ENCODE peak calls at places on chromosomes 5 and 9, in five cellular contexts. W is sigmoid colon, I is esophagus muscularis mucosa, G is breast epithelium, P is upper lobe of left lung. N is an unnamed sample.

GRCh38 chr9:133331221-133331620 is 4.8 kb downstream of the SURF6 start:
- DNase-seq in G (no peak), P (peak; percentile 59), I (no peak), W (peak; percentile 52), N (no peak)

GRCh38 chr5:68924490-68925145 is 169.2 kb upstream of the SLC30A5 start:
- DNase-seq in P (no peak), I (peak; percentile 60), G (peak; percentile 72), W (no peak), N (no peak)

GRCh38 chr9:101486693-101487442 is 46.8 kb upstream of the RNF20 start:
- DNase-seq in W (peak; percentile 67), G (no peak), I (no peak), P (peak; percentile 90), N (no peak)

GRCh38 chr9:77455312-77455927 is 192.7 kb downstream of the GNA14 start:
- DNase-seq in G (no peak), P (no peak), I (no peak), W (no peak), N (no peak)

GRCh38 chr5:176889321-176890280 is 9.5 kb downstream of the HK3 start:
- DNase-seq in I (no peak), G (no peak), P (peak; percentile 52), W (peak; percentile 61), N (no peak)

GRCh38 chr5:91283326-91283725 is 99.8 kb downstream of the ARRDC3 start:
- DNase-seq in W (no peak), I (no peak), G (no peak), P (no peak), N (no peak)

GRCh38 chr9:18260527-18260926 is 213.4 kb upstream of the ADAMTSL1 start:
- DNase-seq in G (peak; percentile 37), P (no peak), I (no peak), W (peak; percentile 73), N (no peak)

GRCh38 chr5:32512916-32513315 is 68.4 kb upstream of the ZFR start:
- DNase-seq in G (no peak), I (no peak), W (no peak), P (no peak), N (no peak)

GRCh38 chr5:52007230-52007858 is 624.1 kb downstream of the ISL1 start:
- DNase-seq in P (no peak), G (no peak), W (no peak), I (no peak), N (peak; percentile 58)

GRCh38 chr9:77926314-77926959 is 105.2 kb downstream of the GNAQ start:
- DNase-seq in I (no peak), P (no peak), W (no peak), G (no peak), N (no peak)

GRCh38 chr9:2853517-2853916 is 9.6 kb upstream of the PUM3 start:
- DNase-seq in P (no peak), G (no peak), W (no peak), I (no peak), N (no peak)

GRCh38 chr5:54718647-54719046 is 201.1 kb downstream of the SNX18 start:
- DNase-seq in I (peak; percentile 92), G (peak; percentile 55), P (no peak), W (no peak), N (no peak)

GRCh38 chr5:157390179-157390923 is 69.7 kb upstream of the NIPAL4 start:
- DNase-seq in W (no peak), I (peak; percentile 91), P (no peak), G (peak; percentile 71), N (no peak)

GRCh38 chr9:110015759-110016158 is 192.2 kb downstream of the C9orf152 start:
- DNase-seq in I (no peak), P (no peak), W (no peak), G (no peak), N (no peak)

GRCh38 chr9:81719972-81720371 is 30.6 kb upstream of the TLE1 start:
- DNase-seq in P (no peak), W (no peak), G (no peak), I (no peak), N (no peak)

GRCh38 chr9:99296375-99296951 is 74.4 kb downstream of the SEC61B start:
- DNase-seq in W (peak; percentile 67), I (peak; percentile 90), G (no peak), P (peak; percentile 82), N (no peak)

GRCh38 chr9:129414377-129415021 is 206.4 kb downstream of the C9orf50 start:
- DNase-seq in G (peak; percentile 49), P (peak; percentile 82), W (peak; percentile 82), I (no peak), N (no peak)

GRCh38 chr9:72509635-72510034 is 11.8 kb upstream of the TMC1 start:
- DNase-seq in P (no peak), W (no peak), I (no peak), G (no peak), N (no peak)

GRCh38 chr9:101333490-101333889 is 51.3 kb downstream of the BAAT start:
- DNase-seq in P (no peak), W (no peak), I (no peak), G (no peak), N (no peak)

GRCh38 chr5:36444582-36444999 is 142.9 kb upstream of the RANBP3L start:
- DNase-seq in W (no peak), G (peak; percentile 44), P (no peak), I (no peak), N (no peak)

GRCh38 chr9:93071464-93071863 is 13.0 kb downstream of the SUSD3 start:
- DNase-seq in G (no peak), I (no peak), P (no peak), W (no peak), N (no peak)

GRCh38 chr5:44953078-44953477 is 144.3 kb downstream of the MRPS30 start:
- DNase-seq in I (no peak), G (no peak), W (no peak), P (no peak), N (no peak)

GRCh38 chr9:137084526-137084925 is 2.3 kb upstream of the MAN1B1 start:
- DNase-seq in G (no peak), P (no peak), W (peak; percentile 63), I (no peak), N (no peak)

DNA sequence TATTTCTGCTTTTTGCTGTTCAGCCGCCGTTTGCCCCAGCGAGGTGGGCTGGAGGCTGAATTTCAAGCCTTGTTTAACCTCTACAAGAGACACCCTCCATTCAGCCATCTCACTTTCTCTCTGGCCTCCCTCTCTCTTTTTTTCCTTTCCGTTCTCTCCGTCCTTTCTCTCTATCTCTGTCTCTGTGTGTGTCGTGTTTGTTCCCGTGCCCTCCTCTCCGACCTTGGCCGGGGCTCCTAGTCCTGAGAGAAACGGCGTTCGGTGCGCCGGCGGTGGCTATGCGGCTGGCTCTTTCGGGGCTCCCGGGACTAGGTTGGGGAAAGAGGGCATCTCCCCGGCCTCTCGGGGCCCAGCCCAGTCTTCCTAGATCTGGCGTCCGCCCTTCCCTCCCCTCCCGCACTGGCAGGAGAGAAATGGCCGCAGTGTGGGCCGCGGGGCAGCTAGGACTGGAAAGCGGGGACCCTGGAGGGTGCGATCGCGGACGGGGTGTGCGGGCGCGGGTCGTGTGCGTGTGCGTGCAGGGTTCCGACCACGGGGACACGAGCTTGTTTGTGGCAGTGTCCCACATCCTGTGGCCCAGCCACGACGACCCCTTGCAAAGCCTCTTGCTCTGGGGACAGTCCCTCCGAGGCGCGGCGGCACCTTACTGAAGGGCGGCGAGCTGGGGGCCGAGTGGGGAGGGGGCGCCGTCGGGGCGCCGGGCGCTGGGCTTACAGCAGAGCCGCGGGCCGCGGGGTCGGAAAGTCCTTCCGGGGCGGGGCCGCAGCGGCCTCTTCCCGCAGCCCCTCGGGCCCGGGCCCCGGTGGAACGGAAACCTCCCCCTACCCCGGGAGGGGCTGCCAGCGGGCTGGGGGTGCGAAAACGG is 5.7 kb downstream of the LHX2 start:
- DNase-seq in P (peak; percentile 75), I (no peak), G (no peak), W (no peak), N (no peak)
- H3K4me3 ChIP-seq in P (no peak overlapping the region), I (peak overlapping the region; percentile 39), G (peak overlapping the region; percentile 25), W (peak overlapping the region; percentile 16), N (peak overlapping the region; percentile 24)

DNA sequence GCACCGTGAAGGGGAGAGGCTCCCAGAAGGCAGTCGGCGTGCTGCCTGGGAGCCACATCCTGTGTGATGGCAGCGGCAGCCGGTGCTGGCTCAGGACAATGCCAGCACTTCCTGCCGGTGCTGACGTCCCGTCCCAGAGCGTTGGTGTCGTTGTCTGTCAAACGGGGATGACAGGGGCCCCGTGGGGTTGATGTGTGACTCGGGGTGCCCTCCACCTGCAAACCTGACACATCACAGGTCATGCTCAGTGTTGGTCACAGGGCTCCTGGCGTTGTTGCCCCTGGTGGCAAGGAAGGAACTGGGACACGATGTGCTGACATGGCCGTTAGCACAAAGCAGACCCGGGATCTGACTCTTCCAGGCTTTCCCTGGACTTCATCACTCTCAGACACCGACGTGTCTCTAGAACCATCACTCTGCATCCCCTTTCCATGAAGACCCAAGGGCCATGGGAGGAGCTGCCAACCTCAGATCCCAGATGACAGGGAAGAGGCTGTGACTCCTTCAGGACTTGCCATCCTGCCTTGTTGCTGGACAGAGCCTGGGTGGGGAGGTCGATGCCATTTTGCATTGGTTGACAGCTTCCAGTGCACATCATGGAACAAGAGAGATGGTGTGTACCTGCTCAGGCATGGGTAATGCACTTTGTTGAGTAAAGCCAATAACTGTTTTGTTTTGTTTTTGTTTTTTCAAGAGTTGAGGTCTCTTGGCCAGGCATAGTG is 21.5 kb downstream of the PLPP7 start:
- DNase-seq in I (no peak), W (no peak), P (no peak), G (no peak), N (no peak)
- TF ChIP-seq POLR2AphosphoS5 in I (no peak), W (no peak), P (no peak), G (no peak), N (no peak)

DNA sequence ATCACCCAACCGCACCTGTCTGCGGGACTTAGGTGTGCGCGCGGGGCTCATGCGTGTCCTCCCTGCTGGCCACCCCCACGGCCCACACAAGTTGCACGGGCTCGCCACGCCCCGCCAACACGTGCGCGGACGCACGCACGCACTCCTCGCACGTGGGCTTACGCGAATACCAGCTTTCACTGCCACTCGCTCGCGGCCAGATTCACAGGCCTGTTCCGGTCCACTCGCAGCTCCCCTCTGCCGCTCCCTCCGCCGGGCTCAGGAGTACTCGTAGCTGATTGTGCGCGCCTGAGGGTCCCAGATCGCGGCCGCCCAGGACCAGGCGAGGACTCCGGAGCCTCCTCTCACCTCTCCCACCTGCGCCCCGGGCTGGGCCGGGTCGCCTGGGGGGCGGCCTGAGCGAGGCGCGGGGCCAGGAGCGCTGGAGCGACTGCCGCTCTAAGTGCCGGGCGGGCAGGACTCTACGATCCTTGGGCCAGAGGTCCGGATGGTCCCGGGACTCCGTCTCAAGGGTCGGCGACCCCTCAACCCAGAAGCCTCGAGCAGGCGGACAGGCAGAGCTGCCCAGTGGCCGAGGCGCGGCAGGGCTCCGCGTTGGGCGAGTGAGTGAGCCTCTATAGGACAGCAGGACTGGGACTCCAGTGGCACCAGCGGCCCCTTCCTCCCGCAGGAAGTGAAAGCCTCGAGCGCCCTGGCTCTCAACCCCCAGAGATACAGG is 3.4 kb downstream of the PCDHGC5 start:
- DNase-seq in W (peak; percentile 56), I (no peak), G (no peak), P (peak; percentile 87), N (no peak)
- H3K4me3 ChIP-seq in W (no peak overlapping the region), I (no peak overlapping the region), G (no peak overlapping the region), P (no peak overlapping the region), N (no peak overlapping the region)

GRCh38 chr5:73663860-73664240 is 37.9 kb downstream of the ARHGEF28 start:
- DNase-seq in G (no peak), W (no peak), P (no peak), I (no peak), N (no peak)

GRCh38 chr5:73664796-73665195 is 38.8 kb downstream of the ARHGEF28 start:
- DNase-seq in I (no peak), G (no peak), P (no peak), W (no peak), N (no peak)

GRCh38 chr5:73661753-73662152 is 35.8 kb downstream of the ARHGEF28 start:
- DNase-seq in W (no peak), I (no peak), G (no peak), P (no peak), N (no peak)

GRCh38 chr5:73666891-73667290 is 40.9 kb downstream of the ARHGEF28 start:
- DNase-seq in W (no peak), I (no peak), P (no peak), G (no peak), N (no peak)

GRCh38 chr5:73663161-73663859 is 37.3 kb downstream of the ARHGEF28 start:
- DNase-seq in G (no peak), W (no peak), P (no peak), I (no peak), N (no peak)
- TF ChIP-seq POLR2AphosphoS5 in G (no peak), W (no peak), P (no peak), I (no peak), N (no peak)

N was measured in SK-N-MC.